ENCODE peak calls at places on chromosomes 6 and 20, in seven cellular contexts. Q is CD8-positive, alpha-beta T cell; U is AG09309; J is Peyer's patch; G is SK-N-SH; D is breast epithelium; Z is dorsolateral prefrontal cortex. F is an unnamed sample.

GRCh38 chr20:57395111-57395959 is 4.1 kb downstream of the RBM38 start:
- DNase-seq in Z (peak; percentile 94), D (no peak), Q (no peak), J (no peak), U (peak; percentile 4), G (no peak), F (peak; percentile 38)

GRCh38 chr6:169828176-169828575 is 76.8 kb downstream of the ERMARD start:
- DNase-seq in Q (no peak), U (no peak), G (no peak), D (no peak), J (peak; percentile 37), Z (no peak), F (no peak)

GRCh38 chr6:15184441-15184861 is 61.4 kb upstream of the JARID2 start:
- DNase-seq in J (no peak), G (no peak), Q (no peak), U (no peak), D (no peak), Z (no peak), F (no peak)

GRCh38 chr6:10837692-10837996 is 695 bp downstream of the MAK start:
- DNase-seq in J (peak; percentile 51), Z (peak; percentile 7), Q (peak; percentile 10), U (no peak), D (no peak), G (no peak), F (no peak)

GRCh38 chr6:22194188-22194921 is 102.5 kb downstream of the PRL start:
- DNase-seq in J (no peak), U (no peak), Q (no peak), G (no peak), Z (no peak), D (no peak), F (no peak)

GRCh38 chr20:46081074-46081473 is 8.7 kb downstream of the NCOA5 start:
- DNase-seq in Z (no peak), J (no peak), U (no peak), Q (no peak), G (no peak), D (no peak), F (no peak)

GRCh38 chr6:167058261-167058660 is 59.1 kb downstream of the CEP43 start:
- DNase-seq in J (no peak), U (no peak), G (no peak), Z (no peak), D (no peak), Q (no peak), F (no peak)

GRCh38 chr20:61949363-61949713 is 116.3 kb downstream of the TAF4 start:
- DNase-seq in Q (no peak), Z (no peak), D (peak; percentile 42), J (peak; percentile 19), G (no peak), U (no peak), F (no peak)

GRCh38 chr20:56687061-56687460 is 58.0 kb downstream of the TFAP2C start:
- DNase-seq in Q (no peak), G (no peak), D (no peak), U (no peak), Z (no peak), J (no peak), F (no peak)

GRCh38 chr6:37507690-37508421 is 8.2 kb upstream of the CCDC167 start:
- DNase-seq in G (peak; percentile 39), J (no peak), D (no peak), U (no peak), Q (peak; percentile 47), Z (no peak), F (no peak)

GRCh38 chr6:148855744-148856143 is 108.9 kb downstream of the UST start:
- DNase-seq in Q (no peak), G (no peak), U (no peak), Z (no peak), D (no peak), J (no peak), F (no peak)

GRCh38 chr6:169145476-169145875 is 108.2 kb downstream of the THBS2 start:
- DNase-seq in Q (no peak), G (no peak), U (no peak), J (no peak), D (no peak), Z (no peak), F (no peak)

GRCh38 chr6:55875420-55875819 is at the start of gene BMP5:
- DNase-seq in D (no peak), J (no peak), Z (no peak), G (no peak), Q (no peak), U (no peak), F (no peak)

GRCh38 chr20:22449115-22449973 is 135.0 kb downstream of the FOXA2 start:
- DNase-seq in D (no peak), J (no peak), Q (no peak), Z (no peak), G (no peak), U (no peak), F (no peak)

GRCh38 chr6:113551168-113551567 is 306.0 kb upstream of the MARCKS start:
- DNase-seq in D (no peak), J (no peak), G (no peak), U (no peak), Q (no peak), Z (no peak), F (no peak)

GRCh38 chr6:21679761-21680265 is 86.3 kb downstream of the SOX4 start:
- DNase-seq in U (peak; percentile 71), Q (no peak), J (no peak), G (no peak), Z (no peak), D (no peak), F (peak; percentile 60)

GRCh38 chr20:44402391-44403193 is 47.1 kb downstream of the HNF4A start:
- DNase-seq in D (no peak), U (no peak), J (peak; percentile 72), G (peak; percentile 84), Q (no peak), Z (no peak), F (no peak)

GRCh38 chr6:16539086-16539931 is 222.0 kb downstream of the ATXN1 start:
- DNase-seq in J (no peak), Z (no peak), D (no peak), U (no peak), G (no peak), Q (no peak), F (no peak)

DNA sequence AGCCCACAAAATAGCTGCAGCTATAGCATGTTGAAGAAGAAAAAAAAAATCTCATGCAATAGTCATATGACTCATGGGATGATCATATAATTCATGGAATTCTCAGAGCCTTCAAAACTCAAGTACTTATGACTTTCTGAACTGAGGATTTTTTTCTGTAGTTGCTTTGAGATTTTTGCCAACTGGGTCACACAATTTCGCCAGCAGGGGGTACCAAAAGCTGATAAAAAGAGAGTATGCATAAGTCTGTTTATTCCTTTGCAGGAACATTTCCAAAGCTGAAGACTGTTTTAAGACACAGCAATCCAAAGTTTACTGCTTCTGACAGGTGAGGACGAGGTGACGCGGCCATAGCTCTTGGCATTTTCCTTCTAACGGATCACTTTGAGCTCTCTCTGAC is 586.1 kb upstream of the CHD6 start:
- DNase-seq in G (peak; percentile 21), D (no peak), U (no peak), Z (no peak), Q (no peak), J (no peak), F (no peak)
- TF ChIP-seq CTCF in G (no peak), D (peak; percentile 43), U (no peak), Z (peak; percentile 54), Q (no peak), J (no peak), F (no peak)

DNA sequence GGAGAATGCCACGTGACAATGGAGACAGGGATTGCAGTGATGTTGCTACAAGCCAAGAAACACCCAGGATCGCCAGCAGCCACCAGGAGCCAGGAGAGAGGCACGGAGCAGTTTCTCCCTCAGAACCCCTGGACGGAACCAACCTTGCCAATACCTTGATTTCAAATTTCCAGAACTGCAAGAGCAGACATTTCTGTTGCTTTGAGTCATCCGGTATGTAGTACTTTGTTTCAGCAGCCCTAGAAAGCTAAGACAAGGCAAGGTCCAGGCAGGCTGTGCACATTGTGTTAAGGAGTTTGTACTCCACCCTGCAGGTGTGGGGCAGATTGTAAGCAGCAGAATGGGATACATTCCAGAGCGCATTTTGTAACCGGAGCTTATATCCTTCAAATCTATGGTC is 48.3 kb downstream of the TRERF1 start:
- DNase-seq in G (no peak), U (no peak), Z (no peak), D (no peak), J (peak; percentile 66), Q (no peak), F (no peak)
- TF ChIP-seq CTCF in G (no peak), U (no peak), Z (no peak), D (no peak), J (no peak), Q (no peak), F (no peak)

GRCh38 chr20:3781153-3781910 is at the start of gene SPEF1:
- DNase-seq in Z (peak; percentile 78), D (peak; percentile 68), G (peak; percentile 95), J (peak; percentile 70), U (peak; percentile 77), Q (peak; percentile 39), F (peak; percentile 84)

GRCh38 chr20:3777381-3777725 is 3.9 kb downstream of the SPEF1 start:
- DNase-seq in U (no peak), Z (no peak), J (no peak), D (no peak), Q (no peak), G (no peak), F (no peak)

GRCh38 chr20:3778976-3779375 is 2.3 kb downstream of the SPEF1 start:
- DNase-seq in Q (no peak), J (no peak), Z (no peak), D (no peak), U (no peak), G (no peak), F (no peak)

GRCh38 chr20:3775457-3775856 is 5.8 kb downstream of the SPEF1 start:
- DNase-seq in U (no peak), Q (no peak), D (no peak), J (no peak), Z (no peak), G (no peak), F (no peak)

DNA sequence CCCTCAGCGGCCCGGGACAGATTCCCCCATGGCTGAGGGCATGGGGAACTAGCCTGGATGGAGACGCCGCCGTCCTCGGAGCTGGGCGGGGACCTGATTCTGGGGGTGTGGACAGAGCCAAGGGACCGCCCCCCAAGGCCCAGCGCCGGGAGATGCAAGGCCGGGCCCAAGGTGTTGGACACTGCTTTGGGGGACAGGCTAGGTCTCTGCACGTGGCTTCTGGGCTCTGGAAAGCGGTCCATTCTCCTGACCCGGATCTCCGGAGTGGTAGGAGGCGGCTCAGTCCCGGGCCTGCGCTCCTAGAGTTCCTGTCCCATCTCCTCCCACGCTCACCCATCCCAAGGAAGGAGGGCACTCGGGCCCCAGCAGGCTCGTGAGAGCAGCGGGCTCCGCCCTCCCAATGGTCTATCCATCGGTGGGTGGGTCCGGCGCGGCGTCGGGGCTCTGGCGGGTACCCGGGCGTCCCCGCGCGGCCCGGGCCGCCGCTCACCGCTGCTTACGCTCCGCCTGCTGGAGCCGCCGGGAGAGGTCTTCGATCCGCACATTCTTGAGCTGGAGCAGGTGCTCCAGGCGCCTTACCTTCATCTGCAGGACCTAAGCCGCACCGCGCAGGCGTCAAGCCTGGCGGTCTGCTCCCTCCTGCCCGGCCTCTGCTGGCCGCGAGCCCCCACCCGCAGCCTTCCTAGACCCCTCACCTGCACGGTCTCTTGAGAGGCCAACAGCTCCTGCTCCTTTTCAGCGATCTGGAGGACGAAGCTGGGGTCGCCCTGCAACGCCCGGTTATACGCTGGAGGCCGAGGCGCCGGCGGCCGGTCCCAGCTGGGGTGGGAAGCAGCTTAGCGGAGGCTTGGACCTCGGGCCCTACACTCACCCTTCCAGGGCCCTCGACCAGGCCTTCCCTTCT is 3.3 kb downstream of the SPEF1 start:
- DNase-seq in D (no peak), U (no peak), Q (peak; percentile 46), G (peak; percentile 90), J (peak; percentile 69), Z (peak; percentile 49), F (no peak)
- TF ChIP-seq CTCF in D (no peak), U (no peak), Q (no peak), G (no peak), J (no peak), Z (no peak), F (no peak)

GRCh38 chr6:35048631-35049083 is 92.5 kb downstream of the TCP11 start:
- DNase-seq in Z (peak; percentile 74), D (no peak), U (no peak), Q (peak; percentile 12), J (peak; percentile 49), G (peak; percentile 30), F (no peak)
- TF ChIP-seq CTCF in Z (peak; percentile 37), D (no peak), U (peak; percentile 46), Q (peak; percentile 22), J (no peak), G (no peak), F (peak; percentile 24)